ENCODE peak calls at places on chromosomes 4 and X, in nine cellular contexts. Q is thyroid gland, F is tibial artery, H is cardiac muscle cell, P is left ventricle myocardium inferior, T is hepatocyte, K is lower lobe of right lung, S is OCI-LY7, U is IMR-90. M is an unnamed sample.

GRCh38 chr4:79650217-79650616 is 242.2 kb upstream of the GK2 start:
- DNase-seq in Q (no peak), F (no peak), H (no peak), P (no peak), T (no peak), K (no peak), S (no peak), U (no peak), M (no peak)

GRCh38 chrX:103398321-103398937 is 22.1 kb downstream of the BEX3 start:
- DNase-seq in Q (no peak), F (no peak), H (no peak), P (no peak), T (peak; percentile 24), K (no peak), S (no peak), U (peak; percentile 86), M (no peak)

GRCh38 chrX:24178441-24178840 is 28.9 kb downstream of the ZFX start:
- DNase-seq in Q (peak; percentile 2), F (no peak), H (no peak), P (no peak), T (no peak), K (no peak), S (no peak), U (no peak), M (no peak)

GRCh38 chr4:176256921-176257320 is 12.1 kb downstream of the ASB5 start:
- DNase-seq in Q (no peak), F (no peak), H (no peak), P (no peak), T (no peak), K (no peak), S (no peak), U (peak; percentile 39), M (no peak)

GRCh38 chr4:146335763-146336412 is 121.5 kb downstream of the REELD1 start:
- DNase-seq in Q (no peak), F (no peak), H (no peak), P (no peak), T (no peak), K (no peak), S (no peak), U (no peak), M (no peak)

GRCh38 chr4:183905593-183906485 is 732 bp downstream of the STOX2 start:
- DNase-seq in Q (peak; percentile 58), F (no peak), H (peak; percentile 74), P (peak; percentile 44), T (peak; percentile 50), K (peak; percentile 56), S (no peak), U (peak; percentile 37), M (peak; percentile 67)

GRCh38 chr4:154562697-154563254 is at the start of gene FGB:
- DNase-seq in Q (no peak), F (no peak), H (no peak), P (no peak), T (no peak), K (no peak), S (no peak), U (no peak), M (no peak)

GRCh38 chrX:153911798-153912197 is 7.3 kb downstream of the AVPR2 start:
- DNase-seq in Q (no peak), F (no peak), H (no peak), P (no peak), T (no peak), K (no peak), S (no peak), U (no peak), M (no peak)

GRCh38 chrX:68909945-68910344 is 81.1 kb downstream of the EFNB1 start:
- DNase-seq in Q (no peak), F (no peak), H (no peak), P (no peak), T (no peak), K (no peak), S (no peak), U (no peak), M (no peak)

GRCh38 chrX:1444896-1445480 is 7.7 kb downstream of the ASMTL start:
- DNase-seq in Q (no peak), F (peak; percentile 31), H (no peak), P (no peak), T (no peak), K (peak; percentile 13), S (no peak), U (no peak), M (peak; percentile 10)

GRCh38 chrX:129318375-129318774 is 204.9 kb downstream of the SMARCA1 start:
- DNase-seq in Q (no peak), F (no peak), H (peak; percentile 0), P (no peak), T (peak; percentile 27), K (no peak), S (peak; percentile 7), U (peak; percentile 35), M (no peak)

GRCh38 chrX:87409113-87409841 is 108.3 kb upstream of the KLHL4 start:
- DNase-seq in Q (peak; percentile 7), F (peak; percentile 84), H (peak; percentile 1), P (peak; percentile 16), T (peak; percentile 82), K (peak; percentile 48), S (no peak), U (peak; percentile 24), M (peak; percentile 69)

GRCh38 chrX:2484721-2485459 is 15.9 kb downstream of the DHRSX start:
- DNase-seq in Q (no peak), F (peak; percentile 72), H (peak; percentile 10), P (no peak), T (no peak), K (no peak), S (no peak), U (peak; percentile 54), M (no peak)

GRCh38 chrX:136781180-136781797 is 557 bp upstream of the ARHGEF6 start:
- DNase-seq in Q (no peak), F (no peak), H (no peak), P (peak; percentile 12), T (no peak), K (no peak), S (peak; percentile 25), U (no peak), M (no peak)
- H3K4me3 ChIP-seq in Q (no peak overlapping the region), F (peak overlapping the region; percentile 43), H (no peak overlapping the region), P (peak overlapping the region; percentile 57), T (no peak overlapping the region), K (peak overlapping the region; percentile 47), S (peak overlapping the region; percentile 80), U (no peak overlapping the region), M (peak overlapping the region; percentile 47)

GRCh38 chr4:8582016-8582415 is 1.8 kb downstream of the GPR78 start:
- DNase-seq in Q (no peak), F (no peak), H (no peak), P (no peak), T (no peak), K (no peak), S (no peak), U (no peak), M (no peak)
- TF ChIP-seq CTCF in Q (no peak), F (no peak), H (no peak), P (no peak), T (no peak), K (no peak), S (no peak), U (no peak), M (no peak)

GRCh38 chr4:110840221-110840654 is 217.4 kb upstream of the PITX2 start:
- DNase-seq in Q (no peak), F (no peak), H (no peak), P (no peak), T (no peak), K (no peak), S (no peak), U (peak; percentile 72), M (no peak)
- H3K27ac ChIP-seq in Q (no peak overlapping the region), F (no peak overlapping the region), H (no peak overlapping the region), P (no peak overlapping the region), T (no peak overlapping the region), K (no peak overlapping the region), S (no peak overlapping the region), U (no peak overlapping the region), M (no peak overlapping the region)

GRCh38 chrX:435536-436122 is 48.9 kb upstream of the PPP2R3B start:
- DNase-seq in Q (no peak), F (no peak), H (no peak), P (no peak), T (no peak), K (peak; percentile 32), S (no peak), U (no peak), M (peak; percentile 54)

GRCh38 chrX:433771-434170 is 47.1 kb upstream of the PPP2R3B start:
- DNase-seq in Q (no peak), F (peak; percentile 32), H (no peak), P (no peak), T (no peak), K (peak; percentile 30), S (no peak), U (no peak), M (peak; percentile 48)

GRCh38 chrX:437636-438390 is 51.1 kb upstream of the PPP2R3B start:
- DNase-seq in Q (no peak), F (no peak), H (no peak), P (no peak), T (no peak), K (peak; percentile 41), S (no peak), U (no peak), M (peak; percentile 42)

GRCh38 chrX:431492-432132 is 44.9 kb upstream of the PPP2R3B start:
- DNase-seq in Q (no peak), F (no peak), H (no peak), P (no peak), T (no peak), K (no peak), S (no peak), U (no peak), M (no peak)

GRCh38 chrX:434946-435345 is 48.2 kb upstream of the PPP2R3B start:
- DNase-seq in Q (no peak), F (no peak), H (no peak), P (no peak), T (no peak), K (peak; percentile 25), S (no peak), U (no peak), M (peak; percentile 23)
- H3K4me3 ChIP-seq in Q (no peak overlapping the region), F (no peak overlapping the region), H (no peak overlapping the region), P (no peak overlapping the region), T (no peak overlapping the region), K (no peak overlapping the region), S (no peak overlapping the region), U (no peak overlapping the region), M (no peak overlapping the region)

GRCh38 chr4:26474551-26474950 is 15.7 kb downstream of the CCKAR start:
- DNase-seq in Q (no peak), F (no peak), H (no peak), P (no peak), T (no peak), K (no peak), S (no peak), U (no peak), M (no peak)

GRCh38 chr4:26475716-26476115 is 14.6 kb downstream of the CCKAR start:
- DNase-seq in Q (no peak), F (no peak), H (no peak), P (no peak), T (no peak), K (no peak), S (no peak), U (no peak), M (no peak)

GRCh38 chr4:26478330-26478729 is 12.0 kb downstream of the CCKAR start:
- DNase-seq in Q (no peak), F (no peak), H (no peak), P (no peak), T (no peak), K (no peak), S (no peak), U (no peak), M (no peak)

GRCh38 chr4:26476545-26476944 is 13.7 kb downstream of the CCKAR start:
- DNase-seq in Q (no peak), F (no peak), H (no peak), P (no peak), T (no peak), K (no peak), S (no peak), U (no peak), M (no peak)

GRCh38 chr4:26473893-26474292 is 16.4 kb downstream of the CCKAR start:
- DNase-seq in Q (no peak), F (no peak), H (no peak), P (no peak), T (no peak), K (no peak), S (peak; percentile 41), U (no peak), M (no peak)
- TF ChIP-seq CTCF in Q (no peak), F (no peak), H (no peak), P (no peak), T (no peak), K (no peak), S (peak; percentile 70), U (no peak), M (no peak)

M was measured in upper lobe of right lung.